ENCODE peak calls at places on chromosomes 6 and 20, in five cellular contexts. H, B, A, F and K are unnamed samples.

GRCh38 chr20:63060057-63060991 is 53.6 kb upstream of the BHLHE23 start:
- DNase-seq in H (no peak), A (peak; percentile 22), B (no peak), F (peak; percentile 56), K (peak; percentile 86)

GRCh38 chr6:16800942-16801341 is 39.7 kb upstream of the ATXN1 start:
- DNase-seq in B (peak; percentile 24), F (no peak), H (no peak), A (peak; percentile 58), K (no peak)

GRCh38 chr6:13725570-13725969 is 13.9 kb upstream of the RANBP9 start:
- DNase-seq in B (no peak), A (peak; percentile 12), H (peak; percentile 31), F (no peak), K (no peak)

GRCh38 chr6:64062960-64063683 is 427.5 kb downstream of the PHF3 start:
- DNase-seq in F (no peak), H (no peak), B (no peak), A (peak; percentile 78), K (no peak)

GRCh38 chr6:25369043-25369442 is 89.9 kb downstream of the CARMIL1 start:
- DNase-seq in H (no peak), A (no peak), F (no peak), B (no peak), K (peak; percentile 19)

GRCh38 chr6:4732691-4733315 is 43.4 kb upstream of the CDYL start:
- DNase-seq in B (peak; percentile 61), A (peak; percentile 95), F (no peak), H (no peak), K (no peak)

GRCh38 chr6:135853986-135854385 is 2.5 kb downstream of the PDE7B start:
- DNase-seq in F (no peak), B (no peak), A (no peak), H (no peak), K (no peak)

GRCh38 chr20:51154708-51155690 is 132.1 kb upstream of the KCNG1 start:
- DNase-seq in H (no peak), F (no peak), B (no peak), A (no peak), K (no peak)

GRCh38 chr6:34792605-34793500 is 970 bp downstream of the BLTP3A start:
- DNase-seq in H (no peak), A (peak; percentile 55), F (no peak), B (peak; percentile 35), K (peak; percentile 41)

GRCh38 chr6:125812394-125813231 is 21.9 kb downstream of the NCOA7 start:
- DNase-seq in A (peak; percentile 98), F (no peak), H (no peak), B (no peak), K (no peak)

DNA sequence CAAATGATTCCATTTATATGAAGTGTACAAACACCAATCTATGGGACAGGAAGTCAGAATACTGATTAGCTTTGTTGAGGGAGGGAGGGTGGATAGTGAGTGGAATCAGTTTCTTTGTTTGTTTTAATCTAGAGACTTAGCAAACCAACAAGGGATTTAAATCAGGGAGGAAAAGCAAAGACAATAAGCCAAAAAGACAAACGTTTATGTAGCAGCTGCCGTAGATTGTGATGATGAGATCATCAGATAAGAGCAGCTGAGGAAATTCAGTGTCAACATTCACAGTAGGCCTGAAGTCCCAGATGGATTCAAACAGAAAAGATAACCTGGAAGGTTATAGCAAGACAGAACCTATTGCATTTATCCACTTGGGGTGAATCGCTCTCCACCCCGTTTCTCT is 105.0 kb upstream of the SYNDIG1 start:
- DNase-seq in F (no peak), H (no peak), A (no peak), B (no peak), K (no peak)
- H3K27ac ChIP-seq in F (no peak overlapping the region), H (no peak overlapping the region), A (no peak overlapping the region), B (no peak overlapping the region), K (peak overlapping the region; percentile 46)

DNA sequence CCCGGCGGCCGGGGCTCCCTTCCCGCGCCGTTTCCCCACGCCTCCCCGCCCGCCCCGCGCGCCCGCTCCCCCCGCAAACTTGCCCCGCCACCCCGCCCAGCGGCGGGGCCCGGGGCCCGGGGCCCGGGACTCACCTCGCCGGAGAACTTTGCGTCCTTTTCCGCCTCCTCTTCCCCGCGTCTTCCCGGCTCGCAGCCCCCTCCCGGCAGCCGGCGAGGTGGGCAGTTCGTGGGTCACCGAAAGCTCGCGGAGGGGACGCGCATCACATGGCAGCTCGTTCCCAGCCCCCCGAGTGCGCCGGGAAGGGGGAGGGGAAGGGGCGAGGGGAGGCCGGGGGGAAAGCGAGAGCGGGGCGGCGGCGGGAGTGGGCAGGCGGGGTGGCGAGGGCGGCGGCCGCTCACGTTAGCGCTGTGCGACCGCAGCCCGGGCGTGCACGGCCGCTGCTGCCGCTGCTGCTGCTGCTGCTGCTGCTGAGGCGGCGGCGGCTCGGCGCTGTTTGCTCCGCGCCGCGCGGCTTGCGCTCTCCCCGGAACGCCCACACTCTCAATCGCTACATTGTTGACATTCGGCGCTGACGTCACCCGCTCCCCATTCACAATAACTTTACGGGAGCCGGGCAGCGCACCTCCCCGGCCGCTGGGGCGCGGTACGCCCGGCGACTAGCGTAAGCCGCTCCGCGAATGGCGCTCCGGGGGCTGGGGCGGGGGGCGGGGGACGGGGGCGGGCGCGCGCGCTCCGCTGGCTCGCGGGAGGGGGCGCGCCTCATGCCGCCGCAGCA is at the start of gene BACH2:
- DNase-seq in B (peak; percentile 96), H (peak; percentile 96), F (peak; percentile 93), A (peak; percentile 92), K (peak; percentile 91)
- H3K27ac ChIP-seq in B (peak within 1 kb of the TSS; percentile 62), H (peak within 1 kb of the TSS; percentile 88), F (peak within 1 kb of the TSS; percentile 65), A (peak within 1 kb of the TSS; percentile 13), K (peak within 1 kb of the TSS; percentile 71)

GRCh38 chr6:145233955-145234354 is 501.4 kb downstream of the EPM2A start:
- DNase-seq in F (no peak), H (no peak), A (peak; percentile 20), B (no peak), K (peak; percentile 34)
- H3K27ac ChIP-seq in F (no peak overlapping the region), H (no peak overlapping the region), A (no peak overlapping the region), B (no peak overlapping the region), K (no peak overlapping the region)

GRCh38 chr6:43184268-43184985 is 2.4 kb downstream of the CUL9 start:
- DNase-seq in F (no peak), B (no peak), A (no peak), H (no peak), K (no peak)

GRCh38 chr6:43181621-43181941 is 415 bp upstream of the CUL9 start:
- DNase-seq in A (no peak), F (no peak), H (no peak), B (no peak), K (no peak)

GRCh38 chr6:43185391-43185790 is 3.4 kb downstream of the CUL9 start:
- DNase-seq in F (no peak), B (no peak), A (no peak), H (peak; percentile 18), K (no peak)

GRCh38 chr6:43181942-43182860 is at the start of gene CUL9:
- DNase-seq in A (peak; percentile 58), H (peak; percentile 82), B (peak; percentile 89), F (peak; percentile 95), K (peak; percentile 95)

GRCh38 chr6:43183441-43183840 is 1.4 kb downstream of the CUL9 start:
- DNase-seq in A (no peak), F (no peak), B (no peak), H (no peak), K (no peak)
- H3K27ac ChIP-seq in A (no peak overlapping the region), F (no peak overlapping the region), B (no peak overlapping the region), H (no peak overlapping the region), K (no peak overlapping the region)

DNA sequence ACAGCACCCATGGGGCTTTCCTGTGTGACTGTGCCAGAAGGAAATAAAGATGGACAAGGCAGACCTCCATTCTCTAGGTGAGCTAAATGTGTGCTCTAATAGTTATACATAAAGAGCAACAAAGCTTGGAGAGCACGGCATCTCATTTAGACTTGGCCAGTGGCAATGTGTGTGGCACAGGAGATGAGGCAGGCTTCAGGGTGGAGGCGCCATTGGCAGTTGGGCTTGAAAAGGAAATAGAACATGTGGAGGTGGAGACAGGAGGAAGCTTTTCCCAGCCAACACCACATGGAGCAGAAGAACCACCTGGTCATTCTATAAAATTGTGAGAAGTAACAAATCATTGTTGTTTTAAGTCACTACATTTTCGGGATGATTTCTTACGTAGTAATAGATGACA is 3.6 kb upstream of the RALY start:
- DNase-seq in H (no peak), A (no peak), B (no peak), F (no peak), K (no peak)
- H3K27ac ChIP-seq in H (no peak overlapping the region), A (no peak overlapping the region), B (no peak overlapping the region), F (no peak overlapping the region), K (no peak overlapping the region)

GRCh38 chr6:5865492-5866031 is 141.2 kb downstream of the NRN1 start:
- DNase-seq in A (no peak), H (no peak), F (no peak), B (no peak), K (no peak)

GRCh38 chr6:5869261-5869660 is 137.5 kb downstream of the NRN1 start:
- DNase-seq in H (no peak), F (no peak), A (no peak), B (no peak), K (no peak)

GRCh38 chr6:5871296-5871695 is 135.4 kb downstream of the NRN1 start:
- DNase-seq in H (no peak), B (no peak), A (no peak), F (no peak), K (no peak)

GRCh38 chr6:5869676-5870075 is 137.0 kb downstream of the NRN1 start:
- DNase-seq in H (peak; percentile 26), A (no peak), B (no peak), F (no peak), K (no peak)

DNA sequence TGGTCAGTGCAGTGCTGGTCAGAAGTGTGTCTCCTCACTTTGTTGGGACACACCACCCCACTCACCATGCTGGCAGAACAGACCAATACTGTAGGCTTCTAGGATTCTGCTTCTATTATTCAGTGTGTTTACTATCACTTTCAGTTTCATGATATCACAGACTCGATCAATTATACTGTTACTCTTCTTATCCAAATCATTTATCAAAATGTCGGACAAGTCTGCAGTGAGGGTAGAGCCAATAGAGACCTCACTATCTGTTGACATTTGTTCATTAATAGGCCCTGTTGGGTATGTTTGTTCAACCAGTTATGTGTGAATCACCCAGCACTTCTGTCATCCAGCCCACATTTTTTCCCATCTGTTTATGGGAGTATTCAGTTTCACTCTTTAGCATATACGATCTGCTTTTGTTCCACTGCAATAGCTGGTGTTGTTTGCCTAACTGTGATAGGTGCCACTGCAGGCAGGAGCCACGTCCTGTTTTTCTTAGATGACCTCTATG is 140.1 kb downstream of the NRN1 start:
- DNase-seq in H (no peak), A (peak; percentile 41), B (no peak), F (no peak), K (no peak)
- H3K27ac ChIP-seq in H (peak overlapping the region; percentile 40), A (no peak overlapping the region), B (no peak overlapping the region), F (peak overlapping the region; percentile 28), K (no peak overlapping the region)

GRCh38 chr20:22601361-22602141 is 17.2 kb upstream of the FOXA2 start:
- DNase-seq in A (no peak), B (no peak), H (no peak), F (no peak), K (no peak)
- H3K27ac ChIP-seq in A (no peak overlapping the region), B (no peak overlapping the region), H (no peak overlapping the region), F (no peak overlapping the region), K (no peak overlapping the region)

DNA sequence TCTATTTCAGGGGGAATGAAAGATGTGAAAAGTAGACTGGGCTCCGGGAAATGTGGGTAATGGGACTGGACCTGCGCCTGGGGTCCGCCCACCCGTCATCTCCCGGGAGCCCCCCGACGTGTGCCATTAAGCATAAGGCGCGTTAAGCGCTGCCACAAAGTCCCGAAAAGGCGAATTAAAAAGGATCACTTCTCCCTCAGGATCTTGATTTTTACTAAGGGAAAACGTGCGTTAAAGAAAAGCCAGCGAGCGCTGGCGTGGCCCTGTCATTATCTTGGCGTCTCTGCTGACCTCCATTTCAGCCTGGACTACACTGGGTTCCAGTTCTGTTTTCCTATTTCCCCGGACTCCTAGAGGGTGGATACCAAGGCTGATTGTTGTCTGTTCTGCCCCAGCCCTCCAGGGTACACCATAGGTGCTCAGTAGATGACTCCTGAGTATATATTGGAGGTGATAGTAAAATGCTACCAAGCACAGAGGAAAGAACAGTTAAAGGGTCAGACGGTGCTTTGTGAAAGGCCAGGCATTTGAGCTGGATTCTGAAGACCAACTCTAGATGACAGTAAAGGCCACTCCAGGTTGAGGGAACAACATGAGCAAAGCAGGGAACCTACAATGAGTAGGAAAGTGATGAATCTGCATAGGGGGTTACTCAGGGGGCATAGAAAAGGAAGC is 89.2 kb upstream of the ARID1B start:
- DNase-seq in B (no peak), A (peak; percentile 14), F (peak; percentile 64), H (no peak), K (peak; percentile 34)
- H3K27ac ChIP-seq in B (no peak overlapping the region), A (peak overlapping the region; percentile 83), F (peak overlapping the region; percentile 91), H (peak overlapping the region; percentile 12), K (peak overlapping the region; percentile 93)